ENCODE peak calls at places on chromosomes 7 and 10, in eight cellular contexts. One of them, this sample, is unnamed.

GRCh38 chr7:36226151-36226550 is 73.1 kb downstream of the EEPD1 start:
- DNase-seq in Calu3: no peak
- DNase-seq in T-helper 2 cell: no peak
- DNase-seq in GF-D8: no peak
- DNase-seq in iPS DF 6.9: no peak
- DNase-seq in kidney tubule cell: no peak
- DNase-seq in ureter: no peak
- DNase-seq in pulmonary artery endothelial cell: no peak
- DNase-seq in this sample: no peak

GRCh38 chr10:96339956-96340904 is 18.6 kb downstream of the OPALIN start:
- DNase-seq in Calu3: peak
- DNase-seq in T-helper 2 cell: no peak
- DNase-seq in GF-D8: peak
- DNase-seq in iPS DF 6.9: no peak
- DNase-seq in kidney tubule cell: peak
- DNase-seq in ureter: peak
- DNase-seq in pulmonary artery endothelial cell: peak
- DNase-seq in this sample: no peak

GRCh38 chr10:124270940-124271339 is 147.8 kb downstream of the OAT start:
- DNase-seq in Calu3: no peak
- DNase-seq in T-helper 2 cell: no peak
- DNase-seq in GF-D8: no peak
- DNase-seq in iPS DF 6.9: no peak
- DNase-seq in kidney tubule cell: no peak
- DNase-seq in ureter: no peak
- DNase-seq in pulmonary artery endothelial cell: no peak
- DNase-seq in this sample: no peak

GRCh38 chr7:17298840-17299476 is 506 bp downstream of the AHR start:
- DNase-seq in Calu3: peak
- DNase-seq in T-helper 2 cell: peak
- DNase-seq in GF-D8: no peak
- DNase-seq in iPS DF 6.9: no peak
- DNase-seq in kidney tubule cell: peak
- DNase-seq in ureter: peak
- DNase-seq in pulmonary artery endothelial cell: no peak
- DNase-seq in this sample: peak

GRCh38 chr7:5429857-5430611 is 6.4 kb upstream of the TNRC18 start:
- DNase-seq in Calu3: peak
- DNase-seq in T-helper 2 cell: no peak
- DNase-seq in GF-D8: no peak
- DNase-seq in iPS DF 6.9: no peak
- DNase-seq in kidney tubule cell: peak
- DNase-seq in ureter: peak
- DNase-seq in pulmonary artery endothelial cell: no peak
- DNase-seq in this sample: no peak

GRCh38 chr10:103854687-103855423 is 521 bp downstream of the SH3PXD2A start:
- DNase-seq in Calu3: peak
- DNase-seq in T-helper 2 cell: no peak
- DNase-seq in GF-D8: no peak
- DNase-seq in iPS DF 6.9: no peak
- DNase-seq in kidney tubule cell: no peak
- DNase-seq in ureter: no peak
- DNase-seq in pulmonary artery endothelial cell: no peak
- DNase-seq in this sample: no peak

GRCh38 chr10:59055046-59055445 is 121.4 kb upstream of the PHYHIPL start:
- DNase-seq in Calu3: no peak
- DNase-seq in T-helper 2 cell: no peak
- DNase-seq in GF-D8: no peak
- DNase-seq in iPS DF 6.9: no peak
- DNase-seq in kidney tubule cell: no peak
- DNase-seq in ureter: no peak
- DNase-seq in pulmonary artery endothelial cell: no peak
- DNase-seq in this sample: no peak

GRCh38 chr10:59807629-59808620 is 54.7 kb upstream of the MRLN start:
- DNase-seq in Calu3: no peak
- DNase-seq in T-helper 2 cell: no peak
- DNase-seq in GF-D8: no peak
- DNase-seq in iPS DF 6.9: no peak
- DNase-seq in kidney tubule cell: no peak
- DNase-seq in ureter: no peak
- DNase-seq in pulmonary artery endothelial cell: no peak
- DNase-seq in this sample: no peak

GRCh38 chr10:129949411-129950335 is 14.4 kb downstream of the EBF3 start:
- DNase-seq in Calu3: no peak
- DNase-seq in T-helper 2 cell: no peak
- DNase-seq in GF-D8: no peak
- DNase-seq in iPS DF 6.9: no peak
- DNase-seq in kidney tubule cell: no peak
- DNase-seq in ureter: no peak
- DNase-seq in pulmonary artery endothelial cell: no peak
- DNase-seq in this sample: no peak

GRCh38 chr10:67722113-67722512 is 26.1 kb upstream of the CTNNA3 start:
- DNase-seq in Calu3: no peak
- DNase-seq in T-helper 2 cell: no peak
- DNase-seq in GF-D8: no peak
- DNase-seq in iPS DF 6.9: no peak
- DNase-seq in kidney tubule cell: no peak
- DNase-seq in ureter: no peak
- DNase-seq in pulmonary artery endothelial cell: no peak
- DNase-seq in this sample: no peak

GRCh38 chr10:73879296-73880173 is 5.2 kb upstream of the CAMK2G start:
- DNase-seq in Calu3: peak
- DNase-seq in T-helper 2 cell: peak
- DNase-seq in GF-D8: peak
- DNase-seq in iPS DF 6.9: peak
- DNase-seq in kidney tubule cell: peak
- DNase-seq in ureter: peak
- DNase-seq in pulmonary artery endothelial cell: peak
- DNase-seq in this sample: peak

GRCh38 chr7:152987673-152988072 is 228.1 kb downstream of the ACTR3B start:
- DNase-seq in Calu3: no peak
- DNase-seq in T-helper 2 cell: no peak
- DNase-seq in GF-D8: no peak
- DNase-seq in iPS DF 6.9: no peak
- DNase-seq in kidney tubule cell: no peak
- DNase-seq in ureter: no peak
- DNase-seq in pulmonary artery endothelial cell: no peak
- DNase-seq in this sample: no peak

GRCh38 chr10:58512470-58513188 is at the start of gene BICC1:
- DNase-seq in Calu3: peak
- DNase-seq in T-helper 2 cell: no peak
- DNase-seq in GF-D8: no peak
- DNase-seq in iPS DF 6.9: no peak
- DNase-seq in kidney tubule cell: peak
- DNase-seq in ureter: peak
- DNase-seq in pulmonary artery endothelial cell: no peak
- DNase-seq in this sample: peak